ENCODE peak calls at places on chromosomes 5 and 9, in five cellular contexts. One of them, this sample, is unnamed.

GRCh38 chr9:85310531-85311070 is 431.2 kb downstream of the AGTPBP1 start:
- DNase-seq in tibial nerve: no peak
- DNase-seq in uterus: no peak
- DNase-seq in H1: no peak
- DNase-seq in transverse colon: no peak
- DNase-seq in this sample: no peak

GRCh38 chr5:128870923-128871322 is 94.4 kb upstream of the SLC27A6 start:
- DNase-seq in H1: no peak
- DNase-seq in tibial nerve: no peak
- DNase-seq in uterus: no peak
- DNase-seq in transverse colon: no peak
- DNase-seq in this sample: no peak

GRCh38 chr9:97059661-97060060 is 20.7 kb upstream of the CTSV start:
- DNase-seq in transverse colon: no peak
- DNase-seq in H1: no peak
- DNase-seq in uterus: no peak
- DNase-seq in tibial nerve: no peak
- DNase-seq in this sample: peak; percentile 78

GRCh38 chr9:89226076-89226475 is 47.5 kb upstream of the SHC3 start:
- DNase-seq in H1: peak; percentile 17
- DNase-seq in tibial nerve: no peak
- DNase-seq in uterus: peak; percentile 72
- DNase-seq in transverse colon: no peak
- DNase-seq in this sample: no peak

GRCh38 chr9:27368317-27368985 is 71.5 kb upstream of the EQTN start:
- DNase-seq in transverse colon: no peak
- DNase-seq in H1: no peak
- DNase-seq in uterus: peak; percentile 55
- DNase-seq in tibial nerve: peak; percentile 65
- DNase-seq in this sample: no peak

GRCh38 chr5:120173125-120173524 is 291.0 kb upstream of the PRR16 start:
- DNase-seq in transverse colon: no peak
- DNase-seq in uterus: no peak
- DNase-seq in H1: no peak
- DNase-seq in tibial nerve: no peak
- DNase-seq in this sample: no peak

GRCh38 chr5:32302822-32303754 is 9.7 kb downstream of the MTMR12 start:
- DNase-seq in tibial nerve: no peak
- DNase-seq in H1: no peak
- DNase-seq in uterus: no peak
- DNase-seq in transverse colon: no peak
- DNase-seq in this sample: no peak

GRCh38 chr5:158701406-158702177 is 398.1 kb downstream of the EBF1 start:
- DNase-seq in transverse colon: no peak
- DNase-seq in tibial nerve: no peak
- DNase-seq in uterus: no peak
- DNase-seq in H1: no peak
- DNase-seq in this sample: peak; percentile 31

GRCh38 chr5:932151-932627 is 39.5 kb downstream of the TRIP13 start:
- DNase-seq in uterus: no peak
- DNase-seq in tibial nerve: no peak
- DNase-seq in transverse colon: no peak
- DNase-seq in H1: no peak
- DNase-seq in this sample: no peak

GRCh38 chr9:81078555-81078954 is 610.8 kb downstream of the TLE1 start:
- DNase-seq in transverse colon: no peak
- DNase-seq in H1: no peak
- DNase-seq in uterus: no peak
- DNase-seq in tibial nerve: no peak
- DNase-seq in this sample: no peak

GRCh38 chr5:173103411-173103810 is 40.9 kb upstream of the BNIP1 start:
- DNase-seq in tibial nerve: no peak
- DNase-seq in transverse colon: no peak
- DNase-seq in H1: no peak
- DNase-seq in uterus: no peak
- DNase-seq in this sample: no peak

GRCh38 chr5:109965634-109966033 is 275.9 kb downstream of the MAN2A1 start:
- DNase-seq in uterus: no peak
- DNase-seq in tibial nerve: no peak
- DNase-seq in transverse colon: no peak
- DNase-seq in H1: no peak
- DNase-seq in this sample: no peak

GRCh38 chr5:12794476-12795332 is 890.5 kb upstream of the CTNND2 start:
- DNase-seq in transverse colon: no peak
- DNase-seq in tibial nerve: no peak
- DNase-seq in H1: no peak
- DNase-seq in uterus: no peak
- DNase-seq in this sample: no peak

DNA sequence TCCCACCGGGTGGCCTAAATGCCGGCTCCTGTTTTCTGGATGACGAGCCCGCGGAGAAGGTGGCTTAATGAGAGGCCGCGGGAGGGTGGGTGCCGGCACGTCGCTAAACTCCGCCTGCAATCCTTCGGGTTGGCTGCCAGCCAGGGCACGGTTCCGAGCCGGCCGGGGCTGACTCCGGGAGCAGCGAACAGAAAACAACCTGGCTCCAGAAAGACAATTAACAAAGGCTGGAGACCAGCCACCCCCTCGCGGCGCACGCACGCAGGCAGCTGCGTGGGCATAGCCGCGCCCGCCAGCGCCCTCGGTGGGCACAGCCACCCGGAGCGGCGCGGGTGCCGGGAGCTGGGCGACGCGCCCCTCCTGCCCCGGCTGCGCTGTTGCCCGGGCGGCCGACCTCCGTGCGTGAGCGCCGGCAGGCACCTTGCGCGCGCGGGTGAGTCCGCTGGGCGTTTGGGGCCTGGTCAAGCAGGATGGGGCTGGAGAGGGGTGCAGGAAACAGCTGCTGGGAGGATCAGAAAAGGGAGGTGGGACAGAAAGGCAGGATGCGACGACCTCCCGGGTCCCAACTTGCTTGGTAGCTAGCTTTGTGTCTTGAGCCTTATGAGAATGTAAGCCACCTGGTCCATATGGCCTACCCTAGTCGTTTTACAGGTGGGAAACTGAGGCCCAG is at the start of gene ARHGEF37:
- DNase-seq in H1: no peak
- DNase-seq in uterus: peak; percentile 87
- DNase-seq in tibial nerve: peak; percentile 80
- DNase-seq in transverse colon: peak; percentile 91
- DNase-seq in this sample: peak; percentile 42
- TF ChIP-seq POLR2A in H1: no peak
- TF ChIP-seq POLR2A in uterus: peak; percentile 20
- TF ChIP-seq POLR2A in tibial nerve: peak; percentile 38
- TF ChIP-seq POLR2A in transverse colon: peak; percentile 58
- TF ChIP-seq POLR2A in this sample: no peak

DNA sequence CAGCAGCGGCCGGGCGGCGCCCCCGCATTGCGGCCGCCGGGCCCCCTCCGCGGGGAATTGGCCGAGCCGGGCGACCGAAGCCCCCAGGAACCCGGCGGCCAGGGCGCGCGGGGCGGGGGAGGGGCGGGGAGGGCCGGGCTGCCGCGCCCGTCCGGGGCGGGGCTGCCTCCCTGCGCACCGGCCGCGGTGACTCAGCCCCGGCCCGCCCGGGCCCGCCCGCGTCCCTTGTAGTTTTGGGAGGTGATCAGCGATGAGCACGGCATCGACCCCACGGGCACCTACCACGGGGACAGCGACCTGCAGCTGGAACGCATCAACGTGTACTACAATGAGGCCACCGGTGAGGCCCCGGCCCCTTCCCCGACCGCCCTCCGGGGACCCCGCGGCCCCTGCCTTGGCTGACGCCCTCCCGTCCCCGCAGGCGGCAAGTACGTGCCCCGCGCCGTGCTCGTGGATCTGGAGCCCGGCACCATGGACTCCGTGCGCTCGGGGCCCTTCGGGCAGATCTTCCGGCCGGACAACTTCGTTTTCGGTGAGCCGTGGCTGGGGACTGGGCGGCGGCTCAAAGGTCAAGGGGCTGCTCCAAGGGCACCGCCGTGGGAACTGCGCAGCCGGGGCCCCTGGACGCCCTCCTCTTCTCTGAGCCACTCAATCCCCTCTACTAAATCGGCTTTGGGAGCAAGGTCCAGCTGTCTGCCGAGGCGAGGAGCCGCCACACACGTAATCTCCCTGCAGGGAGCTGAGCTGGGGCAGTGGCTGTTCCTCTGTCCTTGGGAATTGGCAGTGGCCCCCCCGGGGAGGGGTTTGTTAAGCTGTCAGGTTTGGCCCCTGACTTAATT is 622 bp downstream of the TUBB4B start:
- DNase-seq in uterus: peak; percentile 64
- DNase-seq in transverse colon: peak; percentile 80
- DNase-seq in tibial nerve: peak; percentile 27
- DNase-seq in H1: no peak
- DNase-seq in this sample: no peak
- TF ChIP-seq POLR2A in uterus: no peak
- TF ChIP-seq POLR2A in transverse colon: peak; percentile 19
- TF ChIP-seq POLR2A in tibial nerve: no peak
- TF ChIP-seq POLR2A in H1: no peak
- TF ChIP-seq POLR2A in this sample: peak; percentile 13

GRCh38 chr9:35657327-35658143 is at the start of gene RMRP:
- DNase-seq in uterus: peak; percentile 98
- DNase-seq in tibial nerve: peak; percentile 89
- DNase-seq in H1: peak; percentile 98
- DNase-seq in transverse colon: peak; percentile 97
- DNase-seq in this sample: peak; percentile 83
- TF ChIP-seq POLR2A in uterus: peak; percentile 86
- TF ChIP-seq POLR2A in tibial nerve: peak; percentile 90
- TF ChIP-seq POLR2A in H1: peak; percentile 32
- TF ChIP-seq POLR2A in transverse colon: peak; percentile 81
- TF ChIP-seq POLR2A in this sample: no peak

GRCh38 chr5:14872070-14872989 is 752 bp upstream of the ANKH start:
- DNase-seq in transverse colon: peak; percentile 85
- DNase-seq in tibial nerve: peak; percentile 70
- DNase-seq in uterus: peak; percentile 50
- DNase-seq in H1: no peak
- DNase-seq in this sample: peak; percentile 43
- TF ChIP-seq POLR2A in transverse colon: peak; percentile 77
- TF ChIP-seq POLR2A in tibial nerve: no peak
- TF ChIP-seq POLR2A in uterus: peak; percentile 18
- TF ChIP-seq POLR2A in H1: no peak
- TF ChIP-seq POLR2A in this sample: peak; percentile 43

GRCh38 chr9:136400038-136400834 is at the start of gene SNAPC4:
- DNase-seq in transverse colon: peak; percentile 89
- DNase-seq in uterus: peak; percentile 74
- DNase-seq in tibial nerve: peak; percentile 66
- DNase-seq in H1: peak; percentile 76
- DNase-seq in this sample: peak; percentile 100
- TF ChIP-seq POLR2A in transverse colon: peak; percentile 35
- TF ChIP-seq POLR2A in uterus: peak; percentile 45
- TF ChIP-seq POLR2A in tibial nerve: no peak
- TF ChIP-seq POLR2A in H1: peak; percentile 86
- TF ChIP-seq POLR2A in this sample: peak; percentile 88

GRCh38 chr9:11973511-11973910 is 719.7 kb upstream of the TYRP1 start:
- DNase-seq in uterus: no peak
- DNase-seq in tibial nerve: no peak
- DNase-seq in transverse colon: no peak
- DNase-seq in H1: no peak
- DNase-seq in this sample: no peak

DNA sequence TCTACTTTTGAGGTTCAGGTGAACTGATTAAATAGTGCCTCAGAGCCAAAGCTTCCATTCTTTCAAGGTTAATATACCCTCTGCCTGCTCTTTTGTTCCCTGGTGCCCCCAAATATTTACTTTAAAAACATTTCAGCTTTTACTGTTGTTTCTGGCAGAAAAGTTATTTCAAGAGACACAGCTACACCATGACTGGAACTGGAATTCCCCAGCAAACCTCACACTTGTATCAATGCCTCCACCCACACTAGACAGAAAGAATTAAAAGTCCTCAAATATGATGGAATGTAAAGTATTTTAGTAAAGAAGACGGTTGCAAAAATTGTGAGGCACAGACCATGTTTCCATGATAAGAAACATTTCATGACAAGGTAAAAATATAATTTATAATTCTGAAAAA is 720.2 kb upstream of the TYRP1 start:
- DNase-seq in uterus: no peak
- DNase-seq in tibial nerve: no peak
- DNase-seq in H1: no peak
- DNase-seq in transverse colon: no peak
- DNase-seq in this sample: no peak
- TF ChIP-seq POLR2A in uterus: no peak
- TF ChIP-seq POLR2A in tibial nerve: no peak
- TF ChIP-seq POLR2A in H1: no peak
- TF ChIP-seq POLR2A in transverse colon: no peak
- TF ChIP-seq POLR2A in this sample: no peak

DNA sequence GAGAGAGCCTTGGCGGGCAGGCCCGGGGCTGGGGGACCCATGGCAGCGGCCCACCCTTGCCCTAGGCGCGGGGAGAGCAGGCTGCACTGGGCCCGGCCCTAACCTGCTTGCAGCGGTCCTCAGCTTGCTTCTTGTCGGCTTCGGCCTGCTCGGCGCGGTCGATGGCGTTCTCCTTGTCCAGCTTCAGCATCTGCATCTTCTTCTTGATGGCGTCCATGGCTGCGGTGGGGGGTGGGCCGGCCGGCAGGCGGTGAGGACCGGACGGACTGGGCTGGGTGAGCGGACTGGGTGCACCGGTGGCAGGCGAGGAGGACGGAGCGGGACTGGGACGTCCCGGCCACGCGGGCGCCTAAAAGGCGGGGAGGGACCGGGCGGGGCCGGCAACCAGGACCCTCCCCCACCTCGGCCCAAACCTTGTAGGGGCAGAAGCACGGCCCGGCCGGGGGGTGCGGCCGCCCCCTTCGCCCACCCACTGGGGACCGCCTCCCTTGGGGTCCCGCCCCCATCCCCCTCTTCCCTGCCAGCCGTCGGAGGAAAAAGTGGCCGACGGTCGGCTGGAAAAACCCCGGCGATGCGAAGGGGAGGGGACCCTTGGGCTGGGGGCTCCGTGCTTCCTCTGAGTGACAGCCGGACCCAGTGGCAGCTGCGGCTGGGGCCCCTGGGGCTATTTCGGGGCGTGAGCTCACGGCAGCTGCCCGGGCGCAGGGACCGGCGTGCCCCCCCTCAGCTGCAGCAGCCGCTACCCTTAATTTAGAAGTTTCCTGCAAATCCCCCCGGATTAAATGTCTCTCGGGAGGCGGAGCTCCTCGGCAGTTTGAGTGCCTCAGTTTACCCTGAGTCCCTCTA is at the start of gene TPM2:
- DNase-seq in tibial nerve: peak; percentile 35
- DNase-seq in transverse colon: peak; percentile 73
- DNase-seq in H1: peak; percentile 66
- DNase-seq in uterus: peak; percentile 93
- DNase-seq in this sample: peak; percentile 44
- TF ChIP-seq POLR2A in tibial nerve: no peak
- TF ChIP-seq POLR2A in transverse colon: peak; percentile 80
- TF ChIP-seq POLR2A in H1: peak; percentile 86
- TF ChIP-seq POLR2A in uterus: peak; percentile 68
- TF ChIP-seq POLR2A in this sample: peak; percentile 93

GRCh38 chr5:180289966-180290365 is 1.9 kb downstream of the MAPK9 start:
- DNase-seq in H1: no peak
- DNase-seq in tibial nerve: no peak
- DNase-seq in transverse colon: no peak
- DNase-seq in uterus: no peak
- DNase-seq in this sample: no peak

GRCh38 chr5:180290568-180291233 is 1.2 kb downstream of the MAPK9 start:
- DNase-seq in uterus: no peak
- DNase-seq in H1: no peak
- DNase-seq in tibial nerve: no peak
- DNase-seq in transverse colon: no peak
- DNase-seq in this sample: no peak

GRCh38 chr5:180291234-180291940 is 496 bp downstream of the MAPK9 start:
- DNase-seq in uterus: no peak
- DNase-seq in tibial nerve: no peak
- DNase-seq in H1: no peak
- DNase-seq in transverse colon: peak; percentile 26
- DNase-seq in this sample: peak; percentile 36

GRCh38 chr5:180294401-180294800 is 2.5 kb upstream of the MAPK9 start:
- DNase-seq in tibial nerve: no peak
- DNase-seq in transverse colon: no peak
- DNase-seq in uterus: no peak
- DNase-seq in H1: no peak
- DNase-seq in this sample: no peak

GRCh38 chr5:180291943-180292831 is at the start of gene MAPK9:
- DNase-seq in H1: no peak
- DNase-seq in tibial nerve: peak; percentile 69
- DNase-seq in transverse colon: peak; percentile 88
- DNase-seq in uterus: peak; percentile 69
- DNase-seq in this sample: peak; percentile 83
- TF ChIP-seq POLR2A in H1: peak; percentile 51
- TF ChIP-seq POLR2A in tibial nerve: no peak
- TF ChIP-seq POLR2A in transverse colon: peak; percentile 48
- TF ChIP-seq POLR2A in uterus: peak; percentile 7
- TF ChIP-seq POLR2A in this sample: peak; percentile 37

This sample was measured in H54.